ENCODE peak calls at places on chromosome 12, in four cellular contexts. T is HepG2, G is GM12891, A is GM12878. D is an unnamed sample.

GRCh38 chr12:19740472-19741131 is 301.3 kb downstream of the AEBP2 start:
- DNase-seq in T (no peak), G (no peak), A (no peak), D (no peak)

GRCh38 chr12:121224591-121224990 is 14.7 kb downstream of the P2RX4 start:
- DNase-seq in G (no peak), A (no peak), T (no peak), D (no peak)

GRCh38 chr12:91109148-91109564 is 2.1 kb downstream of the LUM start:
- DNase-seq in A (peak), T (peak), G (no peak), D (no peak)

GRCh38 chr12:31235868-31236395 is 90.0 kb downstream of the SINHCAF start:
- DNase-seq in G (no peak), T (no peak), A (no peak), D (no peak)

GRCh38 chr12:72560370-72560769 is 288.2 kb downstream of the TRHDE start:
- DNase-seq in G (no peak), T (no peak), A (no peak), D (no peak)

GRCh38 chr12:40921563-40922163 is 229.4 kb downstream of the CNTN1 start:
- DNase-seq in G (no peak), T (peak), A (no peak), D (no peak)

GRCh38 chr12:101927042-101927441 is 49.7 kb downstream of the DRAM1 start:
- DNase-seq in G (no peak), A (no peak), T (no peak), D (no peak)

GRCh38 chr12:67433393-67434175 is 164.4 kb downstream of the CAND1 start:
- DNase-seq in T (no peak), A (no peak), G (no peak), D (no peak)

GRCh38 chr12:1972856-1973317 is 31.4 kb downstream of the DCP1B start:
- DNase-seq in T (no peak), G (no peak), A (no peak), D (no peak)

GRCh38 chr12:59717436-59717835 is 121.6 kb downstream of the SLC16A7 start:
- DNase-seq in G (no peak), T (no peak), A (no peak), D (no peak)

GRCh38 chr12:46580445-46580844 is 207.9 kb upstream of the SLC38A2 start:
- DNase-seq in G (no peak), A (no peak), T (no peak), D (no peak)

GRCh38 chr12:46590991-46591703 is 218.6 kb upstream of the SLC38A2 start:
- DNase-seq in T (no peak), G (no peak), A (no peak), D (no peak)

GRCh38 chr12:46585854-46586621 is 213.5 kb upstream of the SLC38A2 start:
- DNase-seq in G (no peak), A (no peak), T (peak), D (no peak)
- TF ChIP-seq TAF1 in G (no peak), A (no peak), T (peak), D (no peak)

GRCh38 chr12:6829532-6830220 is 1.5 kb downstream of the P3H3 start:
- DNase-seq in T (peak), A (no peak), G (no peak), D (no peak)

GRCh38 chr12:6827437-6827894 is 741 bp upstream of the P3H3 start:
- DNase-seq in G (no peak), T (peak), A (no peak), D (no peak)

GRCh38 chr12:6826734-6827436 is 1.3 kb upstream of the P3H3 start:
- DNase-seq in T (no peak), G (no peak), A (no peak), D (no peak)

GRCh38 chr12:6828671-6829531 is 694 bp downstream of the P3H3 start:
- DNase-seq in G (no peak), A (no peak), T (no peak), D (no peak)

DNA sequence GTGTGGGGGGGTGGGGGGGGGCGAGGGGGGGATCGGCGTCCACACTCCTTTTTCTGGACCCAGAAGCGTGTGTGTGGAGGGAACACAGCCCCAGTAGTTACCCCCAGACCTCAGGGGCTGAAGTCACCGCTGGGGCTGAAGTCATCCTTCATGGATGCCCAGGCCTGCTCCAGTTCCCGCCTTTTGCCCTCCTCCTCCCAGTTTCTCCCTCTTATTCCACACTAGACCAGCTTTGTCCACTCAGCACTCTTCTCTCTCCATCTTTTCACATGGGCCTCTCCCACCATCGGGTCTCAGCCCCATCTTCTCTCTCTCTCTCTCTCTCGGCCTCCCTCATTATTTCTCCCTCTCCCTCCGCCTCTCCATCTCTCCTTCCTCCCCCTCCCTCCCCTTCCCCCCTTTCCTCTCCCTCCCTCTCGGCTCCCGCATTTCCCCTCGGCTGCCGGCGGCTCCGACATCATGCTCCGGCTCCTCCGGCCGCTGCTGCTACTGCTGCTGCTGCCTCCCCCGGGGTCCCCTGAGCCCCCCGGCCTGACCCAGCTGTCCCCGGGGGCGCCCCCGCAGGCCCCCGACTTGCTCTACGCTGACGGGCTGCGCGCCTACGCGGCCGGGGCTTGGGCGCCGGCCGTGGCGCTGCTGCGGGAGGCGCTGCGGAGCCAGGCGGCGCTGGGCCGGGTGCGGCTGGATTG is at the start of gene P3H3:
- DNase-seq in A (no peak), T (peak), G (no peak), D (no peak)
- TF ChIP-seq POLR2AphosphoS5 in A (no peak), T (no peak), G (no peak), D (no peak)

GRCh38 chr12:92144631-92145480 is 790 bp downstream of the BTG1 start:
- DNase-seq in T (peak), A (no peak), G (no peak), D (no peak)
- TF ChIP-seq POLR2A in T (no peak), A (peak), G (peak), D (peak)

GRCh38 chr12:95790025-95790911 is at the start of gene NTN4:
- DNase-seq in T (no peak), G (peak), A (no peak), D (peak)

GRCh38 chr12:95788637-95789036 is 1.9 kb downstream of the NTN4 start:
- DNase-seq in T (no peak), A (no peak), G (no peak), D (no peak)

GRCh38 chr12:95789126-95790024 is 1.2 kb downstream of the NTN4 start:
- DNase-seq in G (no peak), T (no peak), A (no peak), D (no peak)

GRCh38 chr12:95787274-95787814 is 3.2 kb downstream of the NTN4 start:
- DNase-seq in A (no peak), T (no peak), G (no peak), D (no peak)

DNA sequence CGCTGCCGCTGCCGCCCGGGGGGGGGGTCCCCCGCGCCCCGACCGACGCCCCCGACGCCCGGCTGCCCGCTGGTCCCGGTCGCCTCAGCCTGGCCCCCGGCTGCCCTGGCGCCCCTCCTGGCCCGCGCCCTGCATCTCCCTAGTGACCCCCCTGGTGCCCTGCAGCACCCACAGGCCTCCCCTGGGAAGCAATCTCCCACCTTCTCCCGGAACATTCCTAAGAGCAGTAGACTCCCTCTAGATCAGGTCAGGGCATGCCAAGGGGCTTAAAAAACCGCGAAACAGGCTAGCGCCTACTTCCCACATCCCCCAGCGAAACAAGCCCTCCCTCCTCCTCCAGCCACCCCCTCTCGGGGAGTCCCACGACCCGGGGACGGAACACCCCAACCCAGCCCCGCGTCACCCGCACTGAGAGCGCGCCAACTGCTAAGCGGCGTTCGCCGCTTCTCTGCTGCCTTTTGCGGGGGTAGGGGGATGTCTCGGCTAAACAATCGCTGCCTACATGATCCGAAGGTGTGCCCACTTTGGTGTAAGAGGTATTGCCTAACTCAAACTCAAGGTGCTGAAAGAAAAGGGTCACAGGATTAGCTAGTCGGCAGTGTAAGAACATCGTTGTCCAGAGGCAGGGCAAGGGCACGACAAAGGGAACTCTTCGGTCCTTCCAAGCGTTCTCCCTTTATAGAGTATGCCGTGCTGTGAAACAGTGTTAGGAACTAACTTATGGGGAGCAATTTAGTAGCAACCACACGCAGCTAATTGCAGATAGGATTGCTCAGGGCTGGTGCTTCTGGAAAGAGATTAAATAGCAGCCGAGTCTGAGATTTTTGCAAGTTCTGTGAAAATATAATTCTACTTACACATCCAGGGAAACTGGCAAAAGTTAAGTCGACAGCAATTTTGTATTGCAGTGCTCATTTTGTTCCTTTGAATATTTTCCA is 617 bp upstream of the NTN4 start:
- DNase-seq in G (peak), T (no peak), A (no peak), D (peak)
- TF ChIP-seq TAF1 in G (no peak), T (no peak), A (no peak), D (no peak)

DNA sequence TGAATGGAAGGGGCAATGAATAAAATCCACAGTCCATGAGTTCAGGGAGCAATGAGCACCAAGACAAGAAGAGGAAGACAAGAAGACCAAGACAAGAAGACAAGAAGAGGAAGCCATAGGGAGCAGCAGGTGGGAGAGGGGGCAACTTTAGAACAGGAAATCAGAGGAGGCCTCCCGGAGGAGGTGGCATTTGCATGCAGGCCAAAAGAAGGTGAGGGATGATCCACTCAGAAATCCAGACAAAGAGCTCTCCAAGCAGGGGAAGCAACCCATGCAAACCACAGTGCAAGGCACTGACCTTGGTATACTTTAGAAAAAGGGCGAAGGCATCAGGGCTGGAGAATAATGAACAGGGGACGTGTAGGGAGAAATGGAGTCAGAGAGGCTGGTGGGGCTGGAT is 58.6 kb downstream of the SCARB1 start:
- DNase-seq in A (no peak), T (no peak), G (no peak), D (no peak)
- TF ChIP-seq POLR2AphosphoS5 in A (no peak), T (no peak), G (no peak), D (no peak)

GRCh38 chr12:111368684-111369495 is at the start of gene PHETA1:
- DNase-seq in G (peak), T (peak), A (peak), D (peak)
- TF ChIP-seq POLR2A in G (no peak), T (peak), A (no peak), D (no peak)

GRCh38 chr12:62586850-62587249 is 120.2 kb downstream of the MON2 start:
- DNase-seq in T (no peak), A (no peak), G (no peak), D (no peak)
- TF ChIP-seq TAF1 in T (no peak), A (no peak), G (no peak), D (no peak)

DNA sequence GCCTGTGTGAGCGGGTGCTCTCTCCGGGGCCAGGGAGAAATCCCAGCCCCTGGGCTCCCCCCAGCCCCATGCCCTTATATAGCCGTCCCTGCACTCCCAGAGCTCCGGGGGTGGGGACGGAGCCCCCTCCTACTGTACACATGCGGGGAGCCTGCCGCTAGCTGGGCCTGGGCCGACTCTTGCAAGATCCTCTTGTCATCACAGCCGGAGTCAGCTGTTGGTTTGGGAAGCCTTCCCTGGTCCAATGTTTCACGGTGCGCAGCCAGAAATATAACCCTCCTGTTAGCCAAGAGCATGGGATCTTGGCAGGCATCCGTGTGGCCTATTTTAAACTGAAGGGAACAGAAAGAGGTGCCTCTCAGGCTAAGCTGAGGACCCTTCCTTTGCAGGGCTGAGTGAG is 175.2 kb downstream of the TSPAN9 start:
- DNase-seq in T (no peak), A (no peak), G (no peak), D (no peak)
- TF ChIP-seq POLR2AphosphoS5 in T (no peak), A (no peak), G (no peak), D (no peak)

D was measured in GM12892.